ENCODE peak calls at places on chromosomes 1 and 21, in nine cellular contexts. D is EL; T is WTC11; P is Peyer's patch; R is stimulated activated naive CD8-positive, alpha-beta T cell treated with anti-CD3 and anti-CD28 coated beads, Interleukin-15, Interleukin-2, amounts not matched to agents 100 U/mL and 50 U/mL, for 24 hours; Q is T-helper 1 cell; L is NCI-H1694; C is GDM1; Y is globus pallidus. G is an unnamed sample.

GRCh38 chr1:168348146-168348709 is 67.6 kb downstream of the TBX19 start:
- DNase-seq in Q (no peak), D (peak), P (no peak), C (no peak), Y (no peak), T (no peak), R (no peak), L (no peak), G (no peak)

GRCh38 chr1:248821641-248822040 is 4.1 kb downstream of the SH3BP5L start:
- DNase-seq in Y (no peak), L (no peak), R (no peak), P (no peak), T (no peak), D (no peak), C (no peak), Q (no peak), G (no peak)

GRCh38 chr21:44006017-44006624 is 6.0 kb upstream of the TRAPPC10 start:
- DNase-seq in Y (no peak), T (no peak), C (no peak), Q (no peak), L (no peak), D (peak), R (no peak), P (no peak), G (no peak)

GRCh38 chr1:76006234-76006633 is 68.3 kb upstream of the ST6GALNAC3 start:
- DNase-seq in L (no peak), T (no peak), C (no peak), R (no peak), D (peak), P (no peak), Q (no peak), Y (no peak), G (no peak)

GRCh38 chr1:94688646-94689045 is 131.5 kb upstream of the SLC44A3 start:
- DNase-seq in T (peak), Q (no peak), R (no peak), P (no peak), D (no peak), L (no peak), Y (no peak), C (no peak), G (no peak)

GRCh38 chr1:145985502-145986439 is 10.6 kb downstream of the TXNIP start:
- DNase-seq in Q (no peak), P (no peak), D (peak), T (no peak), C (peak), L (no peak), R (no peak), Y (no peak), G (no peak)

GRCh38 chr21:33976082-33976979 is 60.7 kb upstream of the ATP5PO start:
- DNase-seq in Q (peak), P (no peak), D (peak), C (peak), T (no peak), R (peak), Y (peak), L (no peak), G (peak)

GRCh38 chr1:36225298-36225899 is 1.2 kb downstream of the THRAP3 start:
- DNase-seq in D (no peak), R (no peak), L (no peak), P (no peak), C (no peak), Y (no peak), T (no peak), Q (no peak), G (no peak)

GRCh38 chr21:42593007-42593814 is 60.2 kb upstream of the PDE9A start:
- DNase-seq in Y (peak), D (peak), Q (peak), T (peak), P (peak), R (peak), C (peak), L (peak), G (peak)

GRCh38 chr1:162019436-162019835 is 4.2 kb downstream of the OLFML2B start:
- DNase-seq in C (no peak), R (no peak), Y (no peak), P (no peak), T (no peak), Q (no peak), L (peak), D (no peak), G (no peak)

GRCh38 chr1:214727274-214727673 is 124.3 kb downstream of the CENPF start:
- DNase-seq in P (no peak), Q (no peak), C (no peak), R (no peak), T (peak), D (no peak), L (no peak), Y (no peak), G (no peak)

GRCh38 chr1:206930210-206930798 is 8.6 kb upstream of the FCMR start:
- DNase-seq in L (no peak), Y (peak), D (no peak), R (peak), T (no peak), P (no peak), C (no peak), Q (no peak), G (no peak)

GRCh38 chr1:11898831-11899467 is 27.3 kb downstream of the KIAA2013 start:
- DNase-seq in L (no peak), D (no peak), Q (no peak), P (no peak), T (peak), C (no peak), R (no peak), Y (no peak), G (no peak)

GRCh38 chr21:44706026-44706705 is 5.2 kb downstream of the TSPEAR start:
- DNase-seq in P (peak), L (no peak), Y (no peak), R (no peak), T (no peak), Q (no peak), D (no peak), C (no peak), G (no peak)

GRCh38 chr1:30058966-30059365 is 664.4 kb downstream of the MATN1 start:
- DNase-seq in Q (no peak), Y (no peak), R (no peak), P (no peak), C (no peak), L (no peak), D (peak), T (no peak), G (no peak)

GRCh38 chr1:54934869-54935268 is 45.6 kb upstream of the TMEM61 start:
- DNase-seq in C (no peak), R (no peak), Q (no peak), L (no peak), D (peak), Y (no peak), T (no peak), P (no peak), G (no peak)

GRCh38 chr1:153699116-153699515 is 20.6 kb downstream of the NPR1 start:
- DNase-seq in L (no peak), Q (no peak), Y (no peak), T (no peak), D (peak), R (no peak), P (no peak), C (no peak), G (no peak)

GRCh38 chr1:240100351-240100750 is 8.7 kb downstream of the FMN2 start:
- DNase-seq in D (peak), R (no peak), P (no peak), L (no peak), T (no peak), Y (no peak), Q (no peak), C (no peak), G (no peak)

GRCh38 chr1:230632273-230632873 is 9.9 kb upstream of the COG2 start:
- DNase-seq in P (no peak), T (no peak), Q (no peak), D (peak), L (peak), Y (peak), R (no peak), C (no peak), G (no peak)

GRCh38 chr1:158285756-158286241 is 3.9 kb upstream of the CD1C start:
- DNase-seq in D (peak), C (peak), Y (peak), P (no peak), Q (no peak), L (no peak), R (peak), T (no peak), G (no peak)

GRCh38 chr1:198761859-198762616 is 123.2 kb downstream of the PTPRC start:
- DNase-seq in C (no peak), D (no peak), R (no peak), L (no peak), Q (no peak), T (no peak), P (no peak), Y (no peak), G (no peak)

GRCh38 chr1:41902125-41902524 is 16.6 kb downstream of the HIVEP3 start:
- DNase-seq in T (no peak), Q (no peak), C (no peak), Y (no peak), D (peak), R (no peak), L (no peak), P (no peak), G (no peak)

GRCh38 chr1:30014031-30014430 is 709.4 kb downstream of the MATN1 start:
- DNase-seq in P (no peak), R (no peak), L (no peak), D (no peak), Q (no peak), C (no peak), Y (no peak), T (no peak), G (no peak)

GRCh38 chr1:160112370-160112769 is 3.2 kb upstream of the ATP1A2 start:
- DNase-seq in D (no peak), C (no peak), Q (no peak), L (no peak), P (no peak), Y (peak), T (no peak), R (no peak), G (no peak)

GRCh38 chr1:25503551-25504426 is 39.6 kb upstream of the LDLRAP1 start:
- DNase-seq in L (no peak), Y (no peak), Q (peak), P (peak), T (peak), R (peak), D (peak), C (no peak), G (peak)

GRCh38 chr1:234968470-234968869 is 160.2 kb downstream of the TOMM20 start:
- DNase-seq in Y (no peak), R (peak), D (no peak), C (no peak), L (no peak), Q (no peak), T (no peak), P (no peak), G (no peak)

GRCh38 chr1:221169447-221169889 is 290.2 kb downstream of the HLX start:
- DNase-seq in P (no peak), R (no peak), D (peak), Y (no peak), L (no peak), C (no peak), Q (no peak), T (peak), G (no peak)

GRCh38 chr1:24036080-24036479 is 56.0 kb upstream of the SRSF10 start:
- DNase-seq in R (no peak), C (no peak), Y (no peak), L (no peak), P (no peak), D (no peak), Q (no peak), T (no peak), G (no peak)

GRCh38 chr1:22814176-22815042 is 103.8 kb downstream of the EPHB2 start:
- DNase-seq in R (peak), T (no peak), Y (peak), D (no peak), C (no peak), L (no peak), Q (no peak), P (no peak), G (no peak)

GRCh38 chr1:234715252-234715945 is 105.4 kb upstream of the IRF2BP2 start:
- DNase-seq in C (no peak), R (no peak), L (no peak), Q (no peak), P (no peak), Y (no peak), D (no peak), T (no peak), G (no peak)

G was measured in T-cell.